ENCODE peak calls at places on chromosomes 6 and 20, in five cellular contexts. O is T follicular helper cell, P is heart right ventricle, B is Daoy, J is NCI-H1694 treated with DMSO at 0.1 percent for 48 hours. V is an unnamed sample.

GRCh38 chr6:16135078-16135477 is 6.2 kb downstream of the MYLIP start:
- DNase-seq in O (no peak), P (no peak), B (no peak), J (no peak), V (no peak)

GRCh38 chr20:17345321-17345720 is 118.5 kb downstream of the PCSK2 start:
- DNase-seq in O (no peak), P (no peak), B (no peak), J (peak), V (peak)

GRCh38 chr6:100622907-100623692 is 158.4 kb upstream of the SIM1 start:
- DNase-seq in O (no peak), P (no peak), B (no peak), J (no peak), V (no peak)

GRCh38 chr20:2984028-2984501 is 59.4 kb upstream of the GNRH2 start:
- DNase-seq in O (no peak), P (no peak), B (no peak), J (no peak), V (no peak)

GRCh38 chr6:35594503-35595186 is 81.9 kb upstream of the TULP1 start:
- DNase-seq in O (no peak), P (no peak), B (no peak), J (no peak), V (no peak)

GRCh38 chr6:164911873-164912580 is 397.4 kb downstream of the C6orf118 start:
- DNase-seq in O (no peak), P (peak), B (peak), J (peak), V (no peak)

GRCh38 chr20:62736407-62737071 is 27.9 kb downstream of the NTSR1 start:
- DNase-seq in O (no peak), P (no peak), B (no peak), J (no peak), V (no peak)

GRCh38 chr6:32973144-32973854 is 4.9 kb downstream of the BRD2 start:
- DNase-seq in O (peak), P (peak), B (peak), J (no peak), V (no peak)

GRCh38 chr6:159977242-159978214 is 8.6 kb downstream of the IGF2R start:
- DNase-seq in O (no peak), P (peak), B (peak), J (no peak), V (no peak)

GRCh38 chr20:8254911-8255582 is 123.0 kb downstream of the PLCB1 start:
- DNase-seq in O (no peak), P (no peak), B (no peak), J (no peak), V (no peak)

GRCh38 chr6:10465633-10466499 is 51.0 kb upstream of the TFAP2A start:
- DNase-seq in O (no peak), P (no peak), B (peak), J (peak), V (no peak)

GRCh38 chr6:102742033-102742432 is 1348.5 kb downstream of the GRIK2 start:
- DNase-seq in O (no peak), P (no peak), B (no peak), J (no peak), V (no peak)

GRCh38 chr6:156562019-156562418 is 215.2 kb upstream of the ARID1B start:
- DNase-seq in O (no peak), P (no peak), B (no peak), J (no peak), V (no peak)

GRCh38 chr6:136113736-136114173 is 136.4 kb downstream of the MTFR2 start:
- DNase-seq in O (no peak), P (peak), B (peak), J (peak), V (no peak)

GRCh38 chr6:1607557-1608221 is 2.0 kb upstream of the FOXC1 start:
- DNase-seq in O (no peak), P (no peak), B (no peak), J (no peak), V (no peak)

GRCh38 chr6:28525496-28526039 is at the start of gene GPX5:
- DNase-seq in O (no peak), P (no peak), B (peak), J (no peak), V (no peak)

GRCh38 chr20:63521602-63522001 is 1.0 kb downstream of the PPDPF start:
- DNase-seq in O (no peak), P (no peak), B (no peak), J (no peak), V (no peak)

GRCh38 chr20:57920971-57921370 is 211.2 kb upstream of the PMEPA1 start:
- DNase-seq in O (no peak), P (no peak), B (no peak), J (no peak), V (no peak)

GRCh38 chr6:168496932-168497331 is 55.9 kb downstream of the SMOC2 start:
- DNase-seq in O (no peak), P (no peak), B (no peak), J (peak), V (peak)

GRCh38 chr20:3679749-3680700 is 1.8 kb downstream of the ADAM33 start:
- DNase-seq in O (no peak), P (no peak), B (peak), J (no peak), V (no peak)

GRCh38 chr6:50663806-50664205 is 49.5 kb upstream of the TFAP2D start:
- DNase-seq in O (no peak), P (no peak), B (no peak), J (no peak), V (no peak)

GRCh38 chr6:3317741-3318211 is 59.0 kb downstream of the PSMG4 start:
- DNase-seq in O (no peak), P (no peak), B (no peak), J (no peak), V (no peak)

GRCh38 chr6:89895273-89895874 is 1.1 kb downstream of the GJA10 start:
- DNase-seq in O (no peak), P (peak), B (peak), J (no peak), V (no peak)

GRCh38 chr6:168709991-168710390 is 269.0 kb downstream of the SMOC2 start:
- DNase-seq in O (no peak), P (no peak), B (no peak), J (no peak), V (no peak)

GRCh38 chr6:27096834-27097511 is 150.5 kb upstream of the PRSS16 start:
- DNase-seq in O (no peak), P (no peak), B (peak), J (no peak), V (peak)

V was measured in NCI-H446 treated with DMSO at 0.1 percent for 48 hours.